ENCODE peak calls at places on chromosomes 12 and 14, in ten cellular contexts. K, A, M, B, H, P, F, W, X and Y are unnamed samples.
A peak's percentile ranks its signal among the peaks of the same experiment; 100 is the strongest.

GRCh38 chr12:1616233-1617066 is 12.6 kb upstream of the WNT5B start:
- DNase-seq in B (no peak), W (no peak), M (no peak), A (peak; percentile 65), K (no peak), X (no peak), P (no peak), F (no peak), H (no peak), Y (no peak)

GRCh38 chr12:11833174-11833895 is 183.9 kb downstream of the ETV6 start:
- DNase-seq in K (no peak), H (no peak), W (no peak), P (no peak), F (no peak), B (no peak), M (no peak), A (no peak), X (no peak), Y (no peak)

GRCh38 chr12:95208678-95209077 is 8.6 kb downstream of the FGD6 start:
- DNase-seq in H (no peak), K (peak; percentile 49), M (no peak), A (no peak), X (no peak), W (no peak), P (no peak), B (no peak), F (no peak), Y (no peak)

GRCh38 chr12:98373019-98373554 is 142.3 kb upstream of the TMPO start:
- DNase-seq in M (no peak), K (no peak), F (no peak), X (no peak), A (peak; percentile 66), P (no peak), W (no peak), H (no peak), B (peak; percentile 3), Y (no peak)

GRCh38 chr14:69943084-69943797 is 64.0 kb downstream of the SMOC1 start:
- DNase-seq in A (no peak), X (no peak), K (peak; percentile 61), B (peak; percentile 39), M (no peak), P (no peak), H (no peak), F (no peak), W (no peak), Y (no peak)

GRCh38 chr12:51687142-51687935 is 96.3 kb downstream of the SCN8A start:
- DNase-seq in B (no peak), F (no peak), H (no peak), K (no peak), M (no peak), X (no peak), W (no peak), A (peak; percentile 26), P (no peak), Y (peak; percentile 23)

GRCh38 chr14:96904201-96904600 is 107.0 kb downstream of the VRK1 start:
- DNase-seq in K (no peak), B (no peak), W (no peak), H (no peak), P (no peak), X (no peak), F (no peak), M (no peak), A (no peak), Y (no peak)

GRCh38 chr12:122117979-122118378 is 39.4 kb downstream of the MLXIP start:
- DNase-seq in X (no peak), F (no peak), M (no peak), P (no peak), B (no peak), H (no peak), W (no peak), K (no peak), A (no peak), Y (no peak)

GRCh38 chr12:57183939-57184725 is 32.5 kb upstream of the NXPH4 start:
- DNase-seq in W (no peak), F (no peak), B (no peak), M (no peak), X (no peak), K (no peak), P (no peak), A (no peak), H (no peak), Y (no peak)

GRCh38 chr12:53577941-53578352 is 48.2 kb downstream of the ATF7 start:
- DNase-seq in P (no peak), F (no peak), A (no peak), X (no peak), B (no peak), K (no peak), W (no peak), M (no peak), H (no peak), Y (no peak)

GRCh38 chr12:116927244-116927940 is 16.6 kb downstream of the FBXW8 start:
- DNase-seq in A (no peak), M (no peak), F (no peak), P (no peak), W (no peak), X (no peak), K (no peak), H (no peak), B (no peak), Y (no peak)

GRCh38 chr12:21600196-21600595 is 4.5 kb downstream of the GYS2 start:
- DNase-seq in B (no peak), A (no peak), M (no peak), X (no peak), H (no peak), P (no peak), F (no peak), K (no peak), W (no peak), Y (no peak)

GRCh38 chr12:100553851-100554404 is 19.6 kb upstream of the GAS2L3 start:
- DNase-seq in P (peak; percentile 42), M (no peak), K (no peak), F (no peak), W (no peak), H (no peak), X (no peak), B (no peak), A (no peak), Y (no peak)

DNA sequence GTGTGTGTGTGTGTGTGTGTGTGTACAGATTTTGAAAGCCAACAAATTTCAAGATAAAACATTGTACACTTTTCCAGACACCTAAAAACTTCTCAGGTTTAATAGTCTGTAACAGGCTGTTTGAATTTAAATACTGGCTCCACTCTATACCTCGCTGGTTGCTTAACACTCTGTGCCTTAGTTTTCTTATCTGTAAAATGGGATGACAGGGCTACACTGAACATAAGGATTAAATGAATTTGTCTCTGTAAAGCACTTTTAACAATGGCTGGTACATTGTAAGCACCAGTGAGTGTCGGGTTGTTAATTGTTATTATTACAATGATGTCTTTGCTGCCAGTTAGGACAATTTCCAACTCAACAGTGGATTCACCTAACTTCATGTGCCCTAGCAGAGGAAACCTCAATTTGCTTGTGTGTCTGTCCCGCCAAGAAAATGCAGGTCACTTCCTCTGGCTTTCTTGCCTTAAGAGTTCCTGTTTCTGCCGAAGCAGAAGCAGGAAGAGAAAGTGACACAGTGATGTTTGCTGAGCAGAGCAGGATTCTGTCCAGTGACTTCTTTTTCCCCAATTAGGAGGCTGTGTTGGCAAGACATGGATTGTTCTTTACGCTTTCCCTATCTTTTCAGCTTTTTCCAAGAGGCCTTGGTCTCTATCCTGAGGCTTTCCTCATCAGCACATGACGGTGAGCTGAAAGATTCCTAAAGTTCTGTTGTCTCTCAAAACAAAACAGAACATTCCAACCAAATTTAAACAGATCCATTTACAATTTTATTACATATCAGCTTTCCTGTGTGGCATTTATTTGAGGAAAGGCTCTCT is 154.1 kb upstream of the ATP2B1 start:
- DNase-seq in B (peak; percentile 62), P (no peak), W (no peak), A (peak; percentile 92), X (no peak), H (no peak), K (no peak), F (no peak), M (no peak), Y (peak; percentile 42)
- TF ChIP-seq POLR2A in B (no peak), P (no peak), W (no peak), A (no peak), X (no peak), H (no peak), K (no peak), F (peak; percentile 81), M (no peak), Y (no peak)

DNA sequence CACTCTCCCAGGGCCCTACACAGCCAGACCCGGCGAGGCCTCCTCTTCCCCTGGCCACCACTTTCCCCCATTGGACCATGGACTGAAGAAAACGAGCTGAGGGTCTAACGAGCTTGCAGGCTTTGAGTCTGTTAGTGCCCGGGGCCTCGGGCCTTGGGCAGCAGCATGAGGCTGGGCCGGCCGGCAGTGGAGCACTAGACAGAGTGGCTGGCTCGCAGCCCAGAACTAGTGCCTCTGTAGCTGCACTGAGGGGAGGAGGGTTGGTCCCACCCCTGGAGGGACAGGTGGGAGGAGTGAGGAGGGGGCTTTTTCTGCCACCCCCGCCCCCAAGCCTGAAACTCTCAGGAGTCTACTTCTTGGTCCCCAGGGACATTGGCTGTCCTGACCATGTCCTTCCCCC is 38.7 kb downstream of the SLC6A12 start:
- DNase-seq in P (peak; percentile 24), M (no peak), H (no peak), F (no peak), X (no peak), B (no peak), A (no peak), W (no peak), K (peak; percentile 89), Y (no peak)
- TF ChIP-seq POLR2A in P (no peak), M (no peak), H (no peak), F (no peak), X (no peak), B (no peak), A (no peak), W (no peak), K (no peak), Y (no peak)

GRCh38 chr14:73949752-73950734 is at the start of the genes COQ6 and FAM161B:
- DNase-seq in P (peak; percentile 92), F (peak; percentile 84), H (peak; percentile 96), X (peak; percentile 93), K (peak; percentile 96), A (peak; percentile 96), W (peak; percentile 83), M (peak; percentile 96), B (peak; percentile 96), Y (peak; percentile 95)
- TF ChIP-seq POLR2A in P (peak; percentile 84), F (peak; percentile 95), H (peak; percentile 66), X (peak; percentile 83), K (peak; percentile 16), A (peak; percentile 75), W (peak; percentile 73), M (peak; percentile 89), B (peak; percentile 85), Y (peak; percentile 93)

DNA sequence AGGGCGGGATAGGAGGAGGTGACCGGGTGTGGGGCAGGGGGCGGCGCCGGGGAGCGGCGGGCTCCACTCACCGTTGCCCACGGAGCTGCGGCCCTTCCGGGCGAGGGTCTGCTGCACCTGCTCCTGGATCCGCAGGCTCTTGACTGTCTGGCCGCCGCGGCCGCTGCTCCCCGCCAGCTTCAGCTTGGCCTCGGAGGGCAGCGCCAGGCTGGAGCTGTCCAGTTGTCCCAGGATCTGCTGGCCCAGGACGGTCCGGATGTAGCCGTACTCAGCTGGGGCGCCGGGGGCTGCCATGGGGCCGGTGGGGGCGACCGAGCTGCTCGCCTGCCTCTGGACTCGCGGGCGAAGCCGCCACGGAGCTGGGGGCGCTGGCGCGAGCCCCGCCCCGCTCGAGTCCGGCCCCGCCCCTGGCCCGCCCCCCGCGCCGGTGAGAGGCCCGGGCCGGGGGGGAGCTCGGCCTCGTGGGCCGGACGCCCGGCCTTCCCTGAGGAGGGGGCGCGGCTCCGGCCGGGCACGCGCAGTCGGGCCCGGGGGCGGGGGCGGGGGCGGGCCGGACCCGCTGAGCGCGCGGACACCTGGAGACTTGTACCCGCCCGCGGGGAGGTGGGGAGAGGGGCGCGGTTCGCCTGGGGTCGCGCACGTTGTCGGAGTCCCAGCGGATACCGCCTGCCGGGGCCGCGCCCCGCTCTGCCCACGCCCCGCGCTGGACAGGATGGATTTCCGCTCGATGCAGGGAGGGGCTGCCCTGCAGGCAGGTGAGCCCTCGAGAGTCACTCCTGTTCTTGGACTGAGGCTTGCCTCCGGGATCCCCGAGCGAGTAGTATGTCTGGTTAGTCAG is at the start of gene PKP2:
- DNase-seq in X (peak; percentile 18), K (peak; percentile 82), F (no peak), B (peak; percentile 95), M (peak; percentile 72), H (peak; percentile 77), A (no peak), W (no peak), P (peak; percentile 70), Y (peak; percentile 92)
- TF ChIP-seq POLR2A in X (no peak), K (no peak), F (no peak), B (peak; percentile 76), M (no peak), H (no peak), A (no peak), W (no peak), P (no peak), Y (peak; percentile 60)